ENCODE peak calls at places on chromosomes 4 and X, in five cellular contexts. One of them, this sample, is unnamed.
A peak's percentile ranks its signal among the peaks of the same experiment; 100 is the strongest.

GRCh38 chrX:2767631-2768455 is 16.0 kb downstream of the XG start:
- DNase-seq in Ammon's horn: no peak
- DNase-seq in WERI-Rb-1: peak; percentile 82
- DNase-seq in LHCN-M2: peak; percentile 40
- DNase-seq in stimulated activated CD4-positive, alpha-beta T cell treated with anti-CD3 and anti-CD28 coated beads, Interleukin-12 subunit alpha, Interleukin-12 subunit beta, amount 100 ng/mL, for 48 hours: no peak
- DNase-seq in this sample: peak; percentile 45

GRCh38 chr4:126603210-126603609 is 1029.5 kb upstream of the INTU start:
- DNase-seq in Ammon's horn: no peak
- DNase-seq in WERI-Rb-1: no peak
- DNase-seq in LHCN-M2: no peak
- DNase-seq in stimulated activated CD4-positive, alpha-beta T cell treated with anti-CD3 and anti-CD28 coated beads, Interleukin-12 subunit alpha, Interleukin-12 subunit beta, amount 100 ng/mL, for 48 hours: no peak
- DNase-seq in this sample: no peak

GRCh38 chr4:163527172-163527571 is 32.7 kb downstream of the TMA16 start:
- DNase-seq in Ammon's horn: no peak
- DNase-seq in WERI-Rb-1: no peak
- DNase-seq in LHCN-M2: no peak
- DNase-seq in stimulated activated CD4-positive, alpha-beta T cell treated with anti-CD3 and anti-CD28 coated beads, Interleukin-12 subunit alpha, Interleukin-12 subunit beta, amount 100 ng/mL, for 48 hours: no peak
- DNase-seq in this sample: no peak

GRCh38 chr4:139728840-139729239 is 63.2 kb downstream of the MGST2 start:
- DNase-seq in Ammon's horn: no peak
- DNase-seq in WERI-Rb-1: peak; percentile 62
- DNase-seq in LHCN-M2: no peak
- DNase-seq in stimulated activated CD4-positive, alpha-beta T cell treated with anti-CD3 and anti-CD28 coated beads, Interleukin-12 subunit alpha, Interleukin-12 subunit beta, amount 100 ng/mL, for 48 hours: no peak
- DNase-seq in this sample: no peak

GRCh38 chrX:146863566-146863965 is 49.0 kb upstream of the CXorf51A start:
- DNase-seq in Ammon's horn: no peak
- DNase-seq in WERI-Rb-1: no peak
- DNase-seq in LHCN-M2: peak; percentile 0
- DNase-seq in stimulated activated CD4-positive, alpha-beta T cell treated with anti-CD3 and anti-CD28 coated beads, Interleukin-12 subunit alpha, Interleukin-12 subunit beta, amount 100 ng/mL, for 48 hours: no peak
- DNase-seq in this sample: no peak

GRCh38 chrX:131279197-131279596 is 9.9 kb downstream of the IGSF1 start:
- DNase-seq in Ammon's horn: no peak
- DNase-seq in WERI-Rb-1: no peak
- DNase-seq in LHCN-M2: no peak
- DNase-seq in stimulated activated CD4-positive, alpha-beta T cell treated with anti-CD3 and anti-CD28 coated beads, Interleukin-12 subunit alpha, Interleukin-12 subunit beta, amount 100 ng/mL, for 48 hours: no peak
- DNase-seq in this sample: no peak

GRCh38 chr4:139839664-139840063 is 174.0 kb downstream of the MGST2 start:
- DNase-seq in Ammon's horn: no peak
- DNase-seq in WERI-Rb-1: no peak
- DNase-seq in LHCN-M2: no peak
- DNase-seq in stimulated activated CD4-positive, alpha-beta T cell treated with anti-CD3 and anti-CD28 coated beads, Interleukin-12 subunit alpha, Interleukin-12 subunit beta, amount 100 ng/mL, for 48 hours: no peak
- DNase-seq in this sample: no peak

GRCh38 chrX:101550362-101550761 is at the start of gene ARMCX1:
- DNase-seq in Ammon's horn: peak; percentile 85
- DNase-seq in WERI-Rb-1: no peak
- DNase-seq in LHCN-M2: peak; percentile 90
- DNase-seq in stimulated activated CD4-positive, alpha-beta T cell treated with anti-CD3 and anti-CD28 coated beads, Interleukin-12 subunit alpha, Interleukin-12 subunit beta, amount 100 ng/mL, for 48 hours: no peak
- DNase-seq in this sample: peak; percentile 44

GRCh38 chr4:112982677-112983076 is 66.8 kb upstream of the ANK2 start:
- DNase-seq in Ammon's horn: no peak
- DNase-seq in WERI-Rb-1: no peak
- DNase-seq in LHCN-M2: peak; percentile 17
- DNase-seq in stimulated activated CD4-positive, alpha-beta T cell treated with anti-CD3 and anti-CD28 coated beads, Interleukin-12 subunit alpha, Interleukin-12 subunit beta, amount 100 ng/mL, for 48 hours: no peak
- DNase-seq in this sample: no peak

GRCh38 chrX:124232523-124233201 is 99.8 kb upstream of the TEX13D start:
- DNase-seq in Ammon's horn: no peak
- DNase-seq in WERI-Rb-1: no peak
- DNase-seq in LHCN-M2: no peak
- DNase-seq in stimulated activated CD4-positive, alpha-beta T cell treated with anti-CD3 and anti-CD28 coated beads, Interleukin-12 subunit alpha, Interleukin-12 subunit beta, amount 100 ng/mL, for 48 hours: no peak
- DNase-seq in this sample: no peak

GRCh38 chr4:123922847-123923246 is 526.3 kb downstream of the SPRY1 start:
- DNase-seq in Ammon's horn: no peak
- DNase-seq in WERI-Rb-1: no peak
- DNase-seq in LHCN-M2: no peak
- DNase-seq in stimulated activated CD4-positive, alpha-beta T cell treated with anti-CD3 and anti-CD28 coated beads, Interleukin-12 subunit alpha, Interleukin-12 subunit beta, amount 100 ng/mL, for 48 hours: no peak
- DNase-seq in this sample: no peak

GRCh38 chr4:185229021-185229818 is 19.8 kb downstream of the SNX25 start:
- DNase-seq in Ammon's horn: no peak
- DNase-seq in WERI-Rb-1: no peak
- DNase-seq in LHCN-M2: no peak
- DNase-seq in stimulated activated CD4-positive, alpha-beta T cell treated with anti-CD3 and anti-CD28 coated beads, Interleukin-12 subunit alpha, Interleukin-12 subunit beta, amount 100 ng/mL, for 48 hours: no peak
- DNase-seq in this sample: no peak

GRCh38 chrX:14865201-14865600 is 7.7 kb downstream of the FANCB start:
- DNase-seq in Ammon's horn: peak; percentile 36
- DNase-seq in WERI-Rb-1: no peak
- DNase-seq in LHCN-M2: peak; percentile 9
- DNase-seq in stimulated activated CD4-positive, alpha-beta T cell treated with anti-CD3 and anti-CD28 coated beads, Interleukin-12 subunit alpha, Interleukin-12 subunit beta, amount 100 ng/mL, for 48 hours: no peak
- DNase-seq in this sample: no peak

GRCh38 chrX:18769812-18770573 is 62.5 kb downstream of the PPEF1 start:
- DNase-seq in Ammon's horn: no peak
- DNase-seq in WERI-Rb-1: no peak
- DNase-seq in LHCN-M2: no peak
- DNase-seq in stimulated activated CD4-positive, alpha-beta T cell treated with anti-CD3 and anti-CD28 coated beads, Interleukin-12 subunit alpha, Interleukin-12 subunit beta, amount 100 ng/mL, for 48 hours: no peak
- DNase-seq in this sample: no peak

GRCh38 chrX:21666679-21667078 is 8.5 kb upstream of the KLHL34 start:
- DNase-seq in Ammon's horn: no peak
- DNase-seq in WERI-Rb-1: no peak
- DNase-seq in LHCN-M2: peak; percentile 34
- DNase-seq in stimulated activated CD4-positive, alpha-beta T cell treated with anti-CD3 and anti-CD28 coated beads, Interleukin-12 subunit alpha, Interleukin-12 subunit beta, amount 100 ng/mL, for 48 hours: no peak
- DNase-seq in this sample: no peak

This sample was measured in H54.